ENCODE peak calls at places on chromosomes 12 and 14, in four cellular contexts. D is trophoblast cell, Y is H9, H is IMR-90. P is an unnamed sample.

GRCh38 chr12:122080149-122081107 is 1.9 kb downstream of the MLXIP start:
- DNase-seq in D (no peak), Y (no peak), H (peak; percentile 86), P (peak; percentile 86)

GRCh38 chr14:66503532-66503931 is 4.4 kb upstream of the GPHN start:
- DNase-seq in D (no peak), Y (no peak), H (peak; percentile 28), P (no peak)

GRCh38 chr14:104570869-104571635 is 8.5 kb upstream of the C14orf180 start:
- DNase-seq in D (no peak), Y (no peak), H (no peak), P (no peak)

GRCh38 chr12:51663390-51663789 is 72.4 kb downstream of the SCN8A start:
- DNase-seq in D (no peak), Y (no peak), H (no peak), P (no peak)

GRCh38 chr14:24838945-24839616 is 205.1 kb upstream of the GZMB start:
- DNase-seq in D (no peak), Y (no peak), H (no peak), P (no peak)

GRCh38 chr14:38592764-38593442 is 337.0 kb upstream of the CLEC14A start:
- DNase-seq in D (no peak), Y (no peak), H (no peak), P (no peak)

GRCh38 chr12:3214508-3215365 is 137.6 kb downstream of the TSPAN9 start:
- DNase-seq in D (no peak), Y (peak; percentile 76), H (no peak), P (no peak)

GRCh38 chr14:22185191-22185590 is 403.8 kb downstream of the DAD1 start:
- DNase-seq in D (no peak), Y (no peak), H (peak; percentile 69), P (peak; percentile 54)

GRCh38 chr14:40393143-40393542 is 960.9 kb upstream of the FBXO33 start:
- DNase-seq in D (no peak), Y (no peak), H (no peak), P (no peak)

GRCh38 chr14:78469947-78470346 is 299.8 kb downstream of the NRXN3 start:
- DNase-seq in D (no peak), Y (no peak), H (no peak), P (no peak)

GRCh38 chr14:31560759-31561154 is 447 bp upstream of the NUBPL start:
- DNase-seq in D (no peak), Y (no peak), H (no peak), P (peak; percentile 50)

GRCh38 chr14:105258846-105259245 is 10.5 kb downstream of the BTBD6 start:
- DNase-seq in D (no peak), Y (no peak), H (peak; percentile 54), P (no peak)

GRCh38 chr12:49920241-49920914 is 16.7 kb upstream of the FAIM2 start:
- DNase-seq in D (no peak), Y (peak; percentile 28), H (peak; percentile 50), P (peak; percentile 42)

GRCh38 chr14:22614240-22614799 is 16.2 kb downstream of the ABHD4 start:
- DNase-seq in D (peak; percentile 60), Y (no peak), H (peak; percentile 98), P (peak; percentile 98)

GRCh38 chr12:32448581-32448980 is 49.2 kb downstream of the FGD4 start:
- DNase-seq in D (no peak), Y (no peak), H (peak; percentile 51), P (no peak)

GRCh38 chr12:100867639-100868393 is 73.2 kb downstream of the ANO4 start:
- DNase-seq in D (peak; percentile 3), Y (no peak), H (no peak), P (no peak)

GRCh38 chr14:94771191-94771905 is 1.4 kb upstream of the GSC start:
- DNase-seq in D (no peak), Y (no peak), H (no peak), P (no peak)

GRCh38 chr14:96170961-96171592 is 33.6 kb upstream of the BDKRB2 start:
- DNase-seq in D (no peak), Y (peak; percentile 15), H (no peak), P (no peak)

GRCh38 chr12:4446335-4446734 is 720 bp upstream of the FGF6 start:
- DNase-seq in D (no peak), Y (no peak), H (no peak), P (no peak)

GRCh38 chr12:5565933-5566632 is 134.2 kb downstream of the NTF3 start:
- DNase-seq in D (peak; percentile 80), Y (peak; percentile 28), H (peak; percentile 73), P (no peak)

GRCh38 chr12:116604883-116605641 is 45.9 kb downstream of the MAP1LC3B2 start:
- DNase-seq in D (no peak), Y (no peak), H (no peak), P (no peak)

GRCh38 chr12:47071241-47071852 is 8.1 kb upstream of the PCED1B start:
- DNase-seq in D (peak; percentile 51), Y (peak; percentile 75), H (no peak), P (peak; percentile 13)

GRCh38 chr14:84976805-84977204 is 553.1 kb upstream of the FLRT2 start:
- DNase-seq in D (no peak), Y (no peak), H (no peak), P (no peak)

GRCh38 chr14:105879867-105880561 is 353.6 kb downstream of the TMEM121 start:
- DNase-seq in D (no peak), Y (no peak), H (no peak), P (no peak)

GRCh38 chr12:86193931-86194330 is 62.3 kb downstream of the MGAT4C start:
- DNase-seq in D (no peak), Y (no peak), H (peak; percentile 66), P (peak; percentile 38)

GRCh38 chr14:30240002-30240401 is 312.4 kb upstream of the PRKD1 start:
- DNase-seq in D (no peak), Y (no peak), H (no peak), P (no peak)

DNA sequence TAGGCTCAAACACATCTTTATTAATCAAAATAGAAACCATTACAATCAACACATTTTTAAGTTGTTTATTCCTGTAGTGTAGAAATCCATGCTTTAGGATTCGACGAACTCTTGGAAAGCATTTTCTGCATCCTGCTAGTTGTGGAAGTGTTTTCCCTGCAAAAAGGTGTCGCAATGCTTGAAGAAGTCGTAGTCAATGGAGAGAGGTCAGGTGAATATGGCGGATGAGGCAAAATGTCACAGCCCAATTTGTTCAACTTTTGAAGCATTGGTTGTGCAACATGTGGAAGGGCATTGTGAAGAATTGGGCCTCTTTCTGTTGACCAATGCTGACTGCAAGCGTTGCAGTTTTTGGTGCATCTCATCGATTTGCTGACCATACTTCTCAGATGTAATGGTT is 4.2 kb upstream of the ARID4A start:
- DNase-seq in D (no peak), Y (no peak), H (no peak), P (no peak)
- H3K23ac ChIP-seq in D (no peak overlapping the region), Y (no peak overlapping the region), H (no peak overlapping the region), P (no peak overlapping the region)

GRCh38 chr12:111436266-111436665 is 30.5 kb downstream of the SH2B3 start:
- DNase-seq in D (no peak), Y (no peak), H (no peak), P (no peak)
- H2BK5ac ChIP-seq in D (no peak overlapping the region), Y (no peak overlapping the region), H (no peak overlapping the region), P (no peak overlapping the region)

GRCh38 chr12:30962047-30962446 is 35.5 kb downstream of the TSPAN11 start:
- DNase-seq in D (no peak), Y (no peak), H (no peak), P (no peak)

GRCh38 chr12:30967026-30967425 is 40.5 kb downstream of the TSPAN11 start:
- DNase-seq in D (no peak), Y (no peak), H (no peak), P (no peak)

GRCh38 chr12:30965613-30965985 is 39.1 kb downstream of the TSPAN11 start:
- DNase-seq in D (peak; percentile 52), Y (peak; percentile 81), H (no peak), P (peak; percentile 3)

GRCh38 chr12:30963709-30964564 is 37.4 kb downstream of the TSPAN11 start:
- DNase-seq in D (no peak), Y (no peak), H (no peak), P (no peak)

DNA sequence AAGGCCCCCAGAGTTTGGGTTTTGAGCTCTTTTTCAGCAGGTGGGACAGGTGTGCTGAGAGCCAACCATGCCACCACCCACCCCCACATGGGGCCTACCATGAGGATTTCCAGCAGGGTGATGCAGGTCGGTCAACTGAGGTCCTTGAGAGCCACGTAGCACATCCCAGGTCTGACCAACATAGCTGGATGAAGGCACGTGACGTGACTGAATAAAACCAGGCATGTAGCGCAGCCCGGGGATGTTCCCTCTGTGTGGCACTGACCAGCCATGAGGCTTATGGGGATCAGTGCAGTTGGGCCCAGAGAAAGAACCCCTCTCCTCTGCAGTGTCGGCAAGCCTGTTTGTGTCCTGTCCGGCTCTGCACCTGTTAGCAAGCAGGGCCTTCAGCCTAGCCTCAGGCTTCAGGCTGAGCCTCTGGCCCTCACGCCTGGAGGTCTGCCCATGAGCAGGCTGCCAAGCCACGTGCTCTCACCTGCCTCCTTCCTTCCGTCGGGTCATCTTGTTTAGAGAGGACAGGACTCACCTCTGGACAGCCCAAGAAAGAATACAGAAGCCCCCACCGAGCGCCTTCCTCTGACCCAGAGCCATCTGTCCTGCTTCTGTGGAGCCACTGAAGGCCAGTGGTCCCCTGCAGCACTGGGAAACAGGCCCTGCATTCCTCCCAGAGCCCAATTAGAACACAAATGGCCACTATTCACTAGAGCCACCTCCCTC is 38.5 kb downstream of the TSPAN11 start:
- DNase-seq in D (no peak), Y (no peak), H (no peak), P (no peak)
- H3K23ac ChIP-seq in D (no peak overlapping the region), Y (no peak overlapping the region), H (no peak overlapping the region), P (no peak overlapping the region)

GRCh38 chr12:14264316-14264715 is 101.2 kb upstream of the ATF7IP start:
- DNase-seq in D (peak; percentile 31), Y (no peak), H (peak; percentile 31), P (peak; percentile 22)
- H2BK5ac ChIP-seq in D (peak overlapping the region; percentile 97), Y (no peak overlapping the region), H (no peak overlapping the region), P (no peak overlapping the region)

DNA sequence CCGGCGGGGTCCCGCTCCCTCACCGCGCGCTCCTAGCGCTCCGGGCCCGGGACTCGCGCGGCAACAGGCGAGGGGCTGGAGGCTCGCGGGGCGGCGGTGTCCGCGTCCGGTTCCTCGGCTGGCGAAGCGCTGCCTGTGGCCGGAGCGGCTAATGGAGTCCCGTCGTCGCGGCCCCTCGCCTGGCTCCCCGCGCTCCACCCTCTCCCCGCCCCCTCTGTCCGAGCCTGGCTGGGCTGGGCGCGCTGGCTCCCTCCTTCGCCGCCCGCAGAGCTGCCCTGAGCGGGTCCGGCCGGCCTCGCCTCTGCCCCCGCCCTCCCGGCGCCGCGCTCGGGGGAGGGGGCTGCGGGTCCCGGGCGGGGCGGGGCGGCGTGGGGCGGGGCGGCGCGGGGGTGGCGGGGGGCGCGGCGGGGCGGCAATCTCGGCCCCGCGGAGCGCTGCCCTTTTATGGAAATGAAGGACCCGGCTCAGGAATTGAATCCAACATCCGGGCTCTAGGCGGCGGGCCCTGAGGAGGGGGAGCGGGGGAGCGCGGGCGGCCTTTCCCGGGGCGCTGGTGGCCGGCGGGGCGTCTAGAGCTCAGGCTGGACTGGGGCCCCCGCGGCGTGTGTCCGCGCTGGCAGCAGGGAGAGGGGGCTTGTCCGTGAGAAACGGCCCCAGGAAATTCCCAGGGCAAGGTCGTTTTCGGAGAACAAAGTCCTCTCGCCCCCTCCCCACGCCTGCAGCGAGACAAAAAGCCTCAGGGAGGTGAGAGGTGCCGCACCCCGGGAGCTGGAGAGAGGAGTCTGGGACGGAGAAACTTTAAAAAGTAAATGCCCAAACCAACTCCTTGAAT is at the start of gene FERMT2:
- DNase-seq in D (peak; percentile 87), Y (peak; percentile 89), H (peak; percentile 82), P (peak; percentile 90)
- H3K23ac ChIP-seq in D (no peak within 1 kb of the TSS), Y (no peak within 1 kb of the TSS), H (peak within 1 kb of the TSS; percentile 100), P (peak within 1 kb of the TSS; percentile 39)

P was measured in mesenchymal stem cell.